ENCODE peak calls at places on chromosomes 1 and 21, in six cellular contexts. I is natural killer cell treated with Interleukin-12 subunit alpha and Interleukin-12 subunit beta and Interleukin-15 and Interleukin-18, amount 100 ng/mL, for 72 hours; M is naive thymus-derived CD8-positive, alpha-beta T cell; J is HCT116; N is activated B cell treated with CpG ODN at 0.5 μM for 24 hours; O is T-helper 17 cell. E is an unnamed sample.

GRCh38 chr1:23421752-23422312 is 2.7 kb downstream of the TCEA3 start:
- ATAC-seq in O (no peak), N (no peak), J (no peak), M (no peak), I (no peak), E (peak; percentile 37)

GRCh38 chr1:220655961-220656720 is 34.0 kb upstream of the C1orf115 start:
- ATAC-seq in J (no peak), O (no peak), I (no peak), M (no peak), N (no peak), E (no peak)

GRCh38 chr1:153509729-153510354 is 25.9 kb downstream of the S100A6 start:
- ATAC-seq in N (peak; percentile 63), I (no peak), O (peak; percentile 78), J (peak; percentile 54), M (peak; percentile 65), E (peak; percentile 43)

GRCh38 chr1:48718696-48719095 is 58.0 kb downstream of the BEND5 start:
- ATAC-seq in N (no peak), O (no peak), M (no peak), J (no peak), I (no peak), E (peak; percentile 43)

GRCh38 chr1:21277178-21277577 is 13.1 kb downstream of the ECE1 start:
- ATAC-seq in M (no peak), N (no peak), O (no peak), I (no peak), J (no peak), E (no peak)

GRCh38 chr1:10057305-10057704 is 24.5 kb downstream of the UBE4B start:
- ATAC-seq in O (no peak), M (no peak), I (no peak), J (no peak), N (no peak), E (peak; percentile 50)

GRCh38 chr1:175317309-175317708 is 124.7 kb upstream of the KIAA0040 start:
- ATAC-seq in N (peak; percentile 38), I (no peak), J (no peak), M (no peak), O (no peak), E (no peak)

GRCh38 chr1:24828183-24828886 is 83.1 kb downstream of the CLIC4 start:
- ATAC-seq in M (no peak), J (no peak), N (no peak), I (no peak), O (no peak), E (no peak)

GRCh38 chr1:193786041-193786440 is 599.6 kb upstream of the B3GALT2 start:
- ATAC-seq in O (no peak), N (no peak), I (no peak), J (no peak), M (no peak), E (no peak)

GRCh38 chr21:29453511-29453910 is 154.8 kb downstream of the BACH1 start:
- ATAC-seq in M (no peak), O (no peak), I (no peak), J (no peak), N (peak; percentile 64), E (no peak)

GRCh38 chr1:9717193-9718005 is 65.9 kb downstream of the PIK3CD start:
- ATAC-seq in N (peak; percentile 79), J (no peak), I (peak; percentile 88), O (peak; percentile 85), M (peak; percentile 68), E (peak; percentile 4)

GRCh38 chr1:58717979-58718378 is 18.1 kb upstream of the MYSM1 start:
- ATAC-seq in N (no peak), I (peak; percentile 99), J (no peak), O (peak; percentile 87), M (peak; percentile 70), E (no peak)

GRCh38 chr1:91499904-91500755 is 521 bp upstream of the CDC7 start:
- ATAC-seq in I (peak; percentile 1), O (peak; percentile 7), N (peak; percentile 2), M (peak; percentile 5), J (peak; percentile 2), E (peak; percentile 49)

GRCh38 chr1:234970371-234970730 is 158.3 kb downstream of the TOMM20 start:
- ATAC-seq in N (peak; percentile 40), O (peak; percentile 22), J (no peak), M (no peak), I (peak; percentile 45), E (no peak)

GRCh38 chr1:4512622-4513021 is 141.8 kb upstream of the AJAP1 start:
- ATAC-seq in J (no peak), N (no peak), I (no peak), M (no peak), O (no peak), E (no peak)

GRCh38 chr1:146021622-146022402 is at the start of gene HJV:
- ATAC-seq in O (no peak), M (no peak), N (no peak), J (no peak), I (no peak), E (no peak)

GRCh38 chr1:153548722-153549695 is at the start of gene S100A3:
- ATAC-seq in J (peak; percentile 56), I (no peak), O (no peak), M (no peak), N (no peak), E (peak; percentile 2)

GRCh38 chr1:214216779-214217178 is 64.2 kb upstream of the SMYD2 start:
- ATAC-seq in J (no peak), N (no peak), I (no peak), O (no peak), M (no peak), E (peak; percentile 90)

GRCh38 chr1:57797084-57797483 is 373.2 kb upstream of the DAB1 start:
- ATAC-seq in M (no peak), I (no peak), J (no peak), O (no peak), N (no peak), E (no peak)

GRCh38 chr1:160206421-160207117 is 1.4 kb downstream of the PEA15 start:
- ATAC-seq in M (no peak), N (no peak), J (peak; percentile 33), O (no peak), I (no peak), E (no peak)

GRCh38 chr1:172397221-172397620 is 23.3 kb upstream of the C1orf105 start:
- ATAC-seq in J (no peak), I (peak; percentile 76), O (no peak), M (no peak), N (peak; percentile 32), E (peak; percentile 62)

GRCh38 chr1:20410555-20410954 is 75.5 kb downstream of the CAMK2N1 start:
- ATAC-seq in I (no peak), N (no peak), M (no peak), O (no peak), J (no peak), E (no peak)

GRCh38 chr1:46021046-46021822 is 111.2 kb downstream of the PIK3R3 start:
- ATAC-seq in O (no peak), I (no peak), M (no peak), J (no peak), N (no peak), E (peak; percentile 20)

GRCh38 chr1:158155673-158156072 is 25.0 kb upstream of the CD1D start:
- ATAC-seq in J (no peak), M (no peak), N (no peak), I (no peak), O (no peak), E (no peak)

GRCh38 chr1:226408285-226409184 is 642 bp upstream of the PARP1 start:
- ATAC-seq in I (no peak), J (peak; percentile 0), O (no peak), N (no peak), M (no peak), E (peak; percentile 4)

GRCh38 chr1:24351918-24352637 is 32.9 kb downstream of the GRHL3 start:
- ATAC-seq in N (no peak), J (no peak), O (no peak), I (peak; percentile 60), M (no peak), E (no peak)

GRCh38 chr1:234659538-234659937 is 49.6 kb upstream of the IRF2BP2 start:
- ATAC-seq in O (no peak), J (peak; percentile 86), N (no peak), I (no peak), M (no peak), E (peak; percentile 53)

GRCh38 chr1:44276901-44277300 is 63.6 kb downstream of the DMAP1 start:
- ATAC-seq in I (no peak), O (no peak), N (no peak), J (no peak), M (no peak), E (peak; percentile 73)

GRCh38 chr1:220227393-220227792 is 44.9 kb downstream of the RAB3GAP2 start:
- ATAC-seq in I (no peak), J (no peak), N (no peak), M (no peak), O (no peak), E (no peak)

GRCh38 chr1:1216770-1217620 is 3.0 kb upstream of the TNFRSF4 start:
- ATAC-seq in I (no peak), O (peak; percentile 66), J (no peak), M (no peak), N (no peak), E (no peak)

GRCh38 chr1:169676001-169676400 is 35.4 kb downstream of the SELL start:
- ATAC-seq in I (no peak), O (no peak), M (no peak), N (no peak), J (no peak), E (no peak)

GRCh38 chr1:76511226-76511625 is 356.1 kb upstream of the ST6GALNAC5 start:
- ATAC-seq in M (no peak), O (no peak), J (no peak), N (no peak), I (no peak), E (no peak)

GRCh38 chr1:178275553-178275952 is 181.6 kb downstream of the RASAL2 start:
- ATAC-seq in M (no peak), J (no peak), I (no peak), N (no peak), O (no peak), E (no peak)

GRCh38 chr1:213095467-213095866 is 44.4 kb downstream of the RPS6KC1 start:
- ATAC-seq in N (no peak), M (no peak), O (no peak), J (no peak), I (no peak), E (no peak)

GRCh38 chr1:18965206-18966173 is 9.0 kb upstream of the IFFO2 start:
- ATAC-seq in M (no peak), O (no peak), I (peak; percentile 44), N (no peak), J (peak; percentile 63), E (peak; percentile 60)

E was measured in esophagus mucosa.